ENCODE peak calls at places on chromosome 5, in five cellular contexts. F is esophagus muscularis mucosa, M is suprapubic skin, I is adipocyte, Z is astrocyte. N is an unnamed sample.
A peak's percentile ranks its signal among the peaks of the same experiment; 100 is the strongest.

GRCh38 chr5:124906339-124907097 is 160.1 kb upstream of the ZNF608 start:
- DNase-seq in I (peak; percentile 77), F (no peak), M (peak; percentile 71), Z (peak; percentile 74), N (no peak)

GRCh38 chr5:24855485-24855884 is 210.7 kb upstream of the CDH10 start:
- DNase-seq in Z (no peak), I (no peak), F (no peak), M (no peak), N (no peak)

GRCh38 chr5:53503819-53504218 is 23.4 kb downstream of the FST start:
- DNase-seq in F (no peak), M (no peak), I (no peak), Z (no peak), N (no peak)

GRCh38 chr5:59066367-59067163 is 483.7 kb downstream of the RAB3C start:
- DNase-seq in Z (peak; percentile 79), I (no peak), M (no peak), F (no peak), N (no peak)

GRCh38 chr5:136620016-136620419 is 254.7 kb upstream of the TRPC7 start:
- DNase-seq in F (no peak), Z (peak; percentile 66), I (no peak), M (no peak), N (no peak)

GRCh38 chr5:125326114-125326513 is 579.7 kb upstream of the ZNF608 start:
- DNase-seq in I (peak; percentile 81), M (no peak), Z (peak; percentile 84), F (no peak), N (no peak)

GRCh38 chr5:14204785-14205321 is 61.7 kb downstream of the TRIO start:
- DNase-seq in M (peak; percentile 79), Z (peak; percentile 85), I (peak; percentile 82), F (no peak), N (no peak)

GRCh38 chr5:142716963-142717362 is 31.1 kb upstream of the FGF1 start:
- DNase-seq in Z (peak; percentile 39), F (no peak), M (no peak), I (peak; percentile 76), N (no peak)

GRCh38 chr5:1429501-1429900 is 15.7 kb downstream of the SLC6A3 start:
- DNase-seq in I (no peak), M (peak; percentile 19), Z (no peak), F (no peak), N (no peak)

GRCh38 chr5:1429066-1429465 is 16.2 kb downstream of the SLC6A3 start:
- DNase-seq in M (peak; percentile 14), F (no peak), I (no peak), Z (no peak), N (no peak)

GRCh38 chr5:1431896-1432295 is 13.3 kb downstream of the SLC6A3 start:
- DNase-seq in F (no peak), M (no peak), I (no peak), Z (no peak), N (no peak)

GRCh38 chr5:1431021-1431811 is 14.0 kb downstream of the SLC6A3 start:
- DNase-seq in F (no peak), I (no peak), M (peak; percentile 54), Z (no peak), N (no peak)

GRCh38 chr5:1430121-1430795 is 15.0 kb downstream of the SLC6A3 start:
- DNase-seq in I (no peak), M (peak; percentile 39), Z (no peak), F (no peak), N (peak; percentile 3)
- H3K9me3 ChIP-seq in I (peaks cover 48% of the 10 kb centered on the region), M (peaks cover 4% of the 10 kb centered on the region), Z (peaks cover 19% of the 10 kb centered on the region), F (no peaks in the 10 kb centered on the region), N (no peaks in the 10 kb centered on the region)

GRCh38 chr5:179033004-179033580 is 9.5 kb downstream of the ZNF879 start:
- DNase-seq in Z (no peak), M (no peak), I (no peak), F (no peak), N (no peak)
- H3K9me3 ChIP-seq in Z (peaks cover 49% of the 10 kb centered on the region), M (peaks cover 79% of the 10 kb centered on the region), I (peaks cover 96% of the 10 kb centered on the region), F (peaks cover 51% of the 10 kb centered on the region), N (peaks cover 64% of the 10 kb centered on the region)

DNA sequence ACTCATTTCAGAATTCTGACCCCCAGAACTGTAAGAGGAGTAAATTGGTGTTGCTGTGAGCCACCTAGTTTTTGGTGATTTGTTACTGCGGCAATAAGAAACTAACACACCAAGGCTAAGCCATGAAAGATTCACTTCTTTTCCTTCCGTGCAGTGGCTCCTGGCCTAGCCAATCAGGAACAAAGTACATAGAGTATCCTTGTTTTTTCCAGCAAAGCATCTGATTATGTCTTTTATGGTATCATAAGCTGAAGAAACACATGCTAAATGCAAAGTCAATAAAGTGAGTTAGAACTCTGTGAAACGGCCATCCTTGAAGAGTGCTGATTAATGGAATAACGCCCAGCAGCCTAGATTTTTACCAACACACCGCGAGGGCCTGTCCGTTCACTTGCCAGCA is 11.4 kb downstream of the RNF130 start:
- DNase-seq in F (no peak), I (no peak), M (no peak), Z (no peak), N (no peak)
- H3K9me3 ChIP-seq in F (no peaks in the 10 kb centered on the region), I (no peaks in the 10 kb centered on the region), M (no peaks in the 10 kb centered on the region), Z (no peaks in the 10 kb centered on the region), N (no peaks in the 10 kb centered on the region)

GRCh38 chr5:162886717-162887116 is 550.7 kb upstream of the CCNG1 start:
- DNase-seq in I (no peak), Z (no peak), F (no peak), M (no peak), N (no peak)
- H3K9me3 ChIP-seq in I (no peaks in the 10 kb centered on the region), Z (no peaks in the 10 kb centered on the region), F (no peaks in the 10 kb centered on the region), M (no peaks in the 10 kb centered on the region), N (no peaks in the 10 kb centered on the region)

DNA sequence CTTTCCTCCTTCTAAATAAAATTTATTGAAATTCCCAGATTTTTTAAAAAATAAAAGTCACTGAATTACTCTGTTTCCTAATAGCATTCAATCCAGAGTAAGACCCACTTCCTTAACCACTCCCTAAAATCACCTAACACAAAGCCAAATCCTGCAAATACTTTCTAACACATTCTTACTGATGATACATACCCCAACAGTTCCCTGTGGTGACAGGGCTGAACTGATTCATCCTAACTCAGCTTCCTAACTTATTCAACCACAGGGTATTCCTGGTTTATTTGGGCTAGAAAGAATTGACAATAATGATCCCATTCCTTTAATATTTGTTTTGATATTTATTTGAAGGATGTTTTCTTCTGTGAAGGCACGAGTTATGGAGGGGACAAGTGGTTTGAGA is 40.7 kb upstream of the ZNF300 start:
- DNase-seq in F (no peak), Z (peak; percentile 63), M (no peak), I (no peak), N (no peak)
- H3K9me3 ChIP-seq in F (no peaks in the 10 kb centered on the region), Z (peaks cover 38% of the 10 kb centered on the region), M (peaks cover 18% of the 10 kb centered on the region), I (peaks cover 98% of the 10 kb centered on the region), N (peaks cover 14% of the 10 kb centered on the region)

N was measured in T-helper 17 cell.